ENCODE peak calls at places on chromosomes 3 and 15, in ten cellular contexts. N is activated naive CD8-positive, alpha-beta T cell treated with anti-CD3 and anti-CD28 coated beads for 36 hours; R is activated CD8-positive, alpha-beta T cell treated with anti-CD3 and anti-CD28 coated beads, Interleukin-2, amount 10 ng/mL, durations not matched to agents 7 days and 5 days; W is tibial artery; M is EL; H is ovary; K is BJ; Y is non-pigmented ciliary epithelial cell; U is activated B cell treated with CpG ODN at 0.5 μM for 24 hours; Q is Kasumi-1. V is an unnamed sample.

GRCh38 chr3:142947352-142947751 is 16.1 kb downstream of the PAQR9 start:
- DNase-seq in R (no peak), U (no peak), Q (no peak), M (no peak), W (no peak), N (no peak), Y (no peak), H (no peak), K (no peak), V (no peak)

GRCh38 chr3:127951276-127951675 is 36.2 kb downstream of the KBTBD12 start:
- DNase-seq in M (peak; percentile 53), N (no peak), Y (no peak), U (no peak), K (no peak), H (no peak), Q (no peak), R (no peak), W (no peak), V (no peak)

GRCh38 chr3:23874359-23875120 is 42.2 kb downstream of the NKIRAS1 start:
- DNase-seq in M (peak; percentile 62), Q (no peak), W (no peak), H (no peak), N (no peak), K (peak; percentile 28), Y (no peak), R (no peak), U (no peak), V (no peak)

GRCh38 chr3:77039606-77040553 is at the start of gene ROBO2:
- DNase-seq in Y (no peak), H (peak; percentile 66), U (no peak), M (peak; percentile 11), W (no peak), R (no peak), N (no peak), Q (peak; percentile 27), K (no peak), V (no peak)

GRCh38 chr3:133413166-133414020 is 13.5 kb downstream of the BFSP2 start:
- DNase-seq in H (no peak), M (peak; percentile 56), K (no peak), Y (no peak), N (no peak), U (no peak), W (no peak), Q (no peak), R (no peak), V (no peak)

GRCh38 chr15:70281811-70282307 is 184.1 kb upstream of the TLE3 start:
- DNase-seq in M (peak; percentile 63), Y (no peak), U (peak; percentile 53), W (peak; percentile 65), K (no peak), N (no peak), R (no peak), H (peak; percentile 4), Q (no peak), V (peak; percentile 43)

GRCh38 chr3:179653106-179653776 is 401 bp downstream of the USP13 start:
- DNase-seq in K (peak; percentile 31), Q (peak; percentile 66), R (peak; percentile 68), N (peak; percentile 65), H (peak; percentile 79), M (peak; percentile 82), Y (no peak), W (peak; percentile 84), U (peak; percentile 66), V (peak; percentile 63)

GRCh38 chr15:36798789-36799188 is 219.4 kb downstream of the CDIN1 start:
- DNase-seq in R (no peak), M (no peak), K (no peak), U (no peak), W (no peak), Y (no peak), H (no peak), N (no peak), Q (no peak), V (no peak)

GRCh38 chr3:193831495-193832455 is 238.8 kb downstream of the OPA1 start:
- DNase-seq in Q (no peak), W (no peak), U (no peak), K (no peak), R (no peak), H (no peak), M (no peak), N (no peak), Y (no peak), V (no peak)

GRCh38 chr15:96442076-96442475 is 111.6 kb downstream of the NR2F2 start:
- DNase-seq in N (no peak), W (no peak), Y (no peak), R (no peak), K (no peak), U (no peak), H (no peak), M (no peak), Q (no peak), V (no peak)

GRCh38 chr3:54582424-54582823 is 345.4 kb downstream of the LRTM1 start:
- DNase-seq in M (no peak), U (no peak), R (no peak), Q (no peak), Y (no peak), N (no peak), H (no peak), K (no peak), W (no peak), V (no peak)

GRCh38 chr3:38986901-38987300 is 64.8 kb downstream of the SCN11A start:
- DNase-seq in H (no peak), Q (no peak), K (no peak), R (no peak), M (peak; percentile 8), N (no peak), Y (no peak), W (no peak), U (no peak), V (no peak)

GRCh38 chr3:110620118-110620517 is 451.5 kb upstream of the NECTIN3 start:
- DNase-seq in Y (no peak), H (no peak), K (no peak), R (no peak), M (no peak), N (no peak), W (no peak), Q (no peak), U (no peak), V (no peak)

GRCh38 chr3:185942396-185942795 is 4.6 kb upstream of the TRA2B start:
- DNase-seq in Y (no peak), W (no peak), U (no peak), Q (no peak), H (no peak), N (no peak), M (no peak), K (no peak), R (no peak), V (no peak)

GRCh38 chr15:67107014-67107812 is 41.8 kb downstream of the SMAD3 start:
- DNase-seq in H (peak; percentile 79), K (peak; percentile 96), U (no peak), R (no peak), Y (peak; percentile 97), W (peak; percentile 81), M (peak; percentile 99), N (no peak), Q (no peak), V (no peak)

GRCh38 chr3:72255191-72255590 is 470.2 kb upstream of the PROK2 start:
- DNase-seq in H (peak; percentile 41), U (no peak), N (no peak), W (peak; percentile 80), Q (no peak), Y (no peak), K (peak; percentile 39), R (no peak), M (no peak), V (no peak)

GRCh38 chr15:42267286-42267685 is 5.7 kb upstream of the GANC start:
- DNase-seq in K (no peak), R (no peak), Q (no peak), H (no peak), N (no peak), W (no peak), U (no peak), M (peak; percentile 3), Y (no peak), V (no peak)

GRCh38 chr3:127209840-127210653 is 17.1 kb downstream of the PRR23E start:
- DNase-seq in Q (no peak), H (no peak), M (no peak), R (no peak), N (no peak), Y (no peak), K (no peak), U (no peak), W (peak; percentile 53), V (no peak)

GRCh38 chr15:98560338-98560737 is 88.0 kb upstream of the IGF1R start:
- DNase-seq in M (no peak), N (no peak), H (no peak), Y (no peak), Q (no peak), R (no peak), W (no peak), K (no peak), U (no peak), V (no peak)

GRCh38 chr3:173395412-173396181 is 1.9 kb upstream of the NLGN1 start:
- DNase-seq in U (no peak), M (peak; percentile 94), N (peak; percentile 64), H (peak; percentile 85), R (peak; percentile 72), W (peak; percentile 95), K (peak; percentile 57), Q (peak; percentile 80), Y (peak; percentile 23), V (peak; percentile 54)

GRCh38 chr3:192413461-192413860 is 313.9 kb downstream of the FGF12 start:
- DNase-seq in U (no peak), M (no peak), N (no peak), R (no peak), W (no peak), Q (no peak), H (no peak), Y (no peak), K (no peak), V (no peak)

GRCh38 chr3:122178711-122179110 is 4.8 kb upstream of the CASR start:
- DNase-seq in H (no peak), Y (no peak), W (no peak), Q (no peak), N (no peak), R (no peak), K (no peak), U (no peak), M (no peak), V (no peak)

GRCh38 chr3:16252988-16253387 is 11.8 kb downstream of the DPH3 start:
- DNase-seq in N (no peak), U (no peak), Y (no peak), W (no peak), H (no peak), K (no peak), M (no peak), Q (no peak), R (no peak), V (no peak)

GRCh38 chr15:67506775-67507747 is 13.9 kb upstream of the C15orf61 start:
- DNase-seq in U (no peak), K (no peak), Q (peak; percentile 12), Y (no peak), R (no peak), M (peak; percentile 17), N (no peak), H (no peak), W (no peak), V (no peak)

GRCh38 chr3:9062570-9062969 is 99.3 kb upstream of the RAD18 start:
- DNase-seq in R (no peak), K (no peak), M (no peak), W (no peak), U (no peak), Q (no peak), H (no peak), N (no peak), Y (no peak), V (no peak)

GRCh38 chr3:128496602-128497304 is 3.8 kb upstream of the GATA2 start:
- DNase-seq in W (peak; percentile 64), M (no peak), N (no peak), Q (no peak), H (no peak), U (no peak), K (no peak), Y (no peak), R (no peak), V (no peak)

GRCh38 chr3:28575100-28575747 is 226.6 kb upstream of the AZI2 start:
- DNase-seq in K (no peak), Y (no peak), H (no peak), R (no peak), N (no peak), U (no peak), Q (no peak), W (peak; percentile 71), M (no peak), V (no peak)

GRCh38 chr15:98896002-98896721 is 111.4 kb downstream of the PGPEP1L start:
- DNase-seq in K (no peak), M (peak; percentile 71), H (no peak), W (no peak), U (no peak), Y (peak; percentile 63), N (no peak), R (no peak), Q (no peak), V (no peak)

V was measured in stimulated activated CD4-positive, alpha-beta T cell treated with anti-CD3 and anti-CD28 coated beads, Interleukin-1b, Interleukin-23, amount 100 ng/mL, for 48 hours.